ENCODE peak calls at places on chromosomes 5 and 9, in eight cellular contexts. Z is H9, V is psoas muscle, I is B cell, U is dorsolateral prefrontal cortex, P is lower lobe of right lung, S is body of pancreas, O is cardiac muscle cell. B is an unnamed sample.

GRCh38 chr9:27108981-27109541 is at the start of gene TEK:
- DNase-seq in P (no peak), I (no peak), V (no peak), O (peak), Z (peak), U (no peak), S (no peak), B (no peak)

GRCh38 chr9:76396597-76396996 is 2.4 kb upstream of the RFK start:
- DNase-seq in Z (no peak), U (no peak), S (no peak), I (no peak), P (no peak), O (no peak), V (no peak), B (no peak)

GRCh38 chr5:40853632-40854192 is 12.5 kb downstream of the CARD6 start:
- DNase-seq in S (no peak), Z (no peak), O (no peak), I (no peak), U (no peak), V (no peak), P (no peak), B (no peak)

GRCh38 chr5:53419247-53419646 is 61.2 kb upstream of the FST start:
- DNase-seq in I (no peak), P (no peak), U (no peak), O (no peak), Z (no peak), V (no peak), S (no peak), B (no peak)

GRCh38 chr5:98096155-98096554 is 677.3 kb upstream of the RGMB start:
- DNase-seq in S (no peak), U (no peak), I (no peak), Z (no peak), P (no peak), O (no peak), V (no peak), B (no peak)

GRCh38 chr9:82539126-82539525 is 523.8 kb downstream of the RASEF start:
- DNase-seq in S (no peak), U (no peak), V (no peak), Z (no peak), I (no peak), P (no peak), O (no peak), B (no peak)

GRCh38 chr5:150317048-150318003 is 14.6 kb upstream of the ARSI start:
- DNase-seq in Z (peak), P (no peak), V (peak), O (no peak), U (no peak), S (peak), I (no peak), B (peak)

GRCh38 chr5:139517683-139518564 is 35.4 kb upstream of the STING1 start:
- DNase-seq in S (peak), U (peak), O (peak), I (peak), Z (peak), P (peak), V (peak), B (no peak)

GRCh38 chr5:132662925-132663770 is 5.2 kb downstream of the IL13 start:
- DNase-seq in O (no peak), Z (no peak), S (no peak), V (no peak), U (no peak), P (no peak), I (peak), B (peak)

GRCh38 chr5:69295088-69295754 is 37.4 kb downstream of the CCDC125 start:
- DNase-seq in S (no peak), Z (no peak), P (no peak), O (no peak), I (no peak), U (no peak), V (no peak), B (no peak)

GRCh38 chr9:130421802-130422276 is 22.9 kb upstream of the ASS1 start:
- DNase-seq in P (no peak), I (no peak), Z (peak), S (no peak), U (peak), V (no peak), O (no peak), B (no peak)

GRCh38 chr5:151383011-151383410 is 35.7 kb upstream of the SLC36A2 start:
- DNase-seq in O (no peak), V (peak), U (no peak), Z (no peak), S (no peak), I (no peak), P (no peak), B (no peak)

GRCh38 chr9:78365979-78366697 is 69.2 kb downstream of the PSAT1 start:
- DNase-seq in O (peak), I (no peak), P (no peak), S (no peak), U (no peak), Z (no peak), V (no peak), B (no peak)

GRCh38 chr9:114070188-114071103 is 7.7 kb downstream of the AMBP start:
- DNase-seq in U (no peak), V (no peak), O (no peak), S (no peak), Z (no peak), I (no peak), P (no peak), B (no peak)

GRCh38 chr5:145925803-145926202 is 10.6 kb upstream of the SH3RF2 start:
- DNase-seq in Z (no peak), I (no peak), V (no peak), S (no peak), O (no peak), P (no peak), U (no peak), B (no peak)

GRCh38 chr5:57082441-57083067 is 91.3 kb upstream of the GPBP1 start:
- DNase-seq in P (no peak), U (no peak), V (no peak), O (no peak), Z (no peak), S (no peak), I (no peak), B (no peak)

GRCh38 chr5:31078931-31079330 is 114.6 kb upstream of the CDH6 start:
- DNase-seq in U (no peak), S (no peak), V (no peak), I (no peak), O (no peak), P (no peak), Z (no peak), B (no peak)

GRCh38 chr5:665541-665955 is 27.6 kb downstream of the TPPP start:
- DNase-seq in Z (peak), P (peak), S (no peak), I (no peak), V (no peak), O (no peak), U (no peak), B (no peak)

GRCh38 chr9:38090170-38090569 is 21.1 kb upstream of the SHB start:
- DNase-seq in P (no peak), O (no peak), S (no peak), U (no peak), V (no peak), I (no peak), Z (no peak), B (no peak)

GRCh38 chr9:134211811-134212460 is 47.6 kb upstream of the RNU6ATAC start:
- DNase-seq in O (no peak), I (no peak), S (no peak), V (peak), P (peak), U (peak), Z (no peak), B (no peak)

GRCh38 chr9:101510344-101510940 is 23.2 kb upstream of the RNF20 start:
- DNase-seq in U (no peak), P (no peak), Z (no peak), I (no peak), O (no peak), S (no peak), V (no peak), B (no peak)

GRCh38 chr5:28877050-28877449 is 1838.7 kb upstream of the CDH9 start:
- DNase-seq in S (no peak), Z (no peak), P (no peak), U (no peak), O (no peak), I (no peak), V (no peak), B (no peak)

DNA sequence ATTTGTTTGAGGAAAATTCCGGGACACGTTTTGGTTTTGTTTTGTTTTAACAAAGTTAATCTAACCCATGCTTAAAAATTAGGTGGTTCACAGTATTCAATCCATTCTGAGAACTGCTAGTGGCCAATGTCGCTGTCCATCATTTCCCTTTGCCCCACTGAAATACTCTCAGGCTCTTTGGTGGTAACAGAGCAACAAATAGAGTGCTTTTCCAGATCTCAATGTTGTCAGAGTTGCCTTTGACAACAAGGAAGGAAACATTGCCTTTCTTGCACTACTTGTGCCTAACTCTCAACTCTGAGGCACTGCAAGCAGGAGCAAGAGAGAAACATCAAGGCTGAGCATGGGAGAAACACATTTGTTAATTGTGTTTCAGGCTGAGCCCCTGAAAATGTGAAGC is 153.9 kb downstream of the MCTP1 start:
- DNase-seq in Z (no peak), U (no peak), O (no peak), V (no peak), P (no peak), S (no peak), I (no peak), B (no peak)
- TF ChIP-seq CTCF in Z (no peak), U (no peak), O (no peak), V (no peak), P (no peak), S (no peak), I (no peak), B (no peak)

DNA sequence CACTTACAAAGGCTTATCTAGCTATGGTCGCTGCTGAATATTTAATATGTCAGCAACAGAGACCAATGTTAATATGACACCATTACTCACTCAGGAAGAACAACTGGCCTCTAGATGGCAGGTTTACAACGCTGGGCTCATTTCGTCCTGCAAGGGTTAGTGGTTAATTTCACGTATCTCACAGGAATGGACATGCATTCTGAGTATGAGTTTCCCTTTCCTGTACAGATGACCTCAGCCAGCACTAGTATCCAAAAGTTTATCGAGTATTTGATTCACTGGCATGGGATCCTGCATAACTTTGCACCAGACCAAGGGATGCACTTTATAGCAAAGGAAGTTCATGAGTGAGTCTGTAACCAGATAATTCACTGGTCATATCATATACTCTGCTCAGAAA is 8.7 kb upstream of the TRPC7 start:
- DNase-seq in Z (no peak), I (no peak), U (no peak), V (no peak), O (peak), P (no peak), S (no peak), B (no peak)
- TF ChIP-seq CTCF in Z (peak), I (no peak), U (no peak), V (no peak), O (peak), P (no peak), S (peak), B (peak)

DNA sequence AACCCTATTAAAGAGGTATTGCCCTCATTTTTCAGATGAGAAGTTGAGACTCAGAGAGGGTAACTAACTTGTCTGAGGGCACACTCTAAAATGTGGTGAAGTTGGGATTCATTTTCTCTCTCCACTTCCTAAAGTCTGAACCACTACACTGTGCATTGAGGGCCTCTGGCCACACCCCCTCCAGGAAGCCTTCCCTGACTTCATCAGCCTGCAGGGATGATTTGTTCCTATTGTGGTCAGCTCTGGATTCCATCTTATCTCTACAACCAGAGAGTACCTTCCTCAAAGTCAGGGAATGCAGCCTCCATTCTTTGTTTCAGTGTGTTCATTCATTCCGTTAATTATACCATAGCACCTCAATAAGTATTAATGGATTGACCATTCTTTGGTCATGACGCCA is 356.0 kb upstream of the PANK3 start:
- DNase-seq in P (no peak), I (no peak), S (no peak), U (no peak), O (no peak), V (no peak), Z (no peak), B (no peak)
- TF ChIP-seq CTCF in P (no peak), I (no peak), S (no peak), U (no peak), O (no peak), V (no peak), Z (no peak), B (no peak)

GRCh38 chr5:95238560-95239325 is 46.2 kb downstream of the MCTP1 start:
- DNase-seq in P (no peak), U (no peak), I (no peak), O (peak), Z (no peak), V (no peak), S (no peak), B (no peak)
- TF ChIP-seq CTCF in P (peak), U (peak), I (no peak), O (peak), Z (no peak), V (peak), S (no peak), B (peak)